ENCODE peak calls at places on chromosomes 1 and 21, in eight cellular contexts. U is mucosa of descending colon, G is PC-3, C is IMR-90, K is bronchial epithelial cell, R is cardiac muscle cell, X is neuronal stem cell, M is GM23338. V is an unnamed sample.
A peak's percentile ranks its signal among the peaks of the same experiment; 100 is the strongest.

GRCh38 chr21:26835027-26835713 is 10.0 kb downstream of the ADAMTS1 start:
- DNase-seq in U (no peak), G (peak; percentile 71), C (peak; percentile 85), K (peak; percentile 93), R (no peak), X (no peak), M (no peak), V (peak; percentile 60)

GRCh38 chr21:45584786-45585185 is 42.5 kb upstream of the SLC19A1 start:
- DNase-seq in U (no peak), G (no peak), C (no peak), K (no peak), R (no peak), X (no peak), M (no peak), V (no peak)

GRCh38 chr21:45041351-45041805 is 33.0 kb upstream of the ADARB1 start:
- DNase-seq in U (peak; percentile 44), G (no peak), C (peak; percentile 78), K (no peak), R (no peak), X (no peak), M (no peak), V (peak; percentile 24)

GRCh38 chr1:53478186-53478585 is 19.0 kb downstream of the DMRTB1 start:
- DNase-seq in U (no peak), G (no peak), C (no peak), K (no peak), R (no peak), X (no peak), M (no peak), V (no peak)

GRCh38 chr1:34013958-34014737 is 150.3 kb downstream of the HMGB4 start:
- DNase-seq in U (peak; percentile 6), G (no peak), C (no peak), K (no peak), R (peak; percentile 62), X (peak; percentile 33), M (peak; percentile 79), V (no peak)

GRCh38 chr1:236394905-236395779 is 1.1 kb downstream of the EDARADD start:
- DNase-seq in U (no peak), G (peak; percentile 16), C (no peak), K (peak; percentile 73), R (peak; percentile 51), X (peak; percentile 46), M (peak; percentile 77), V (no peak)

GRCh38 chr1:36609241-36610027 is 126.7 kb upstream of the CSF3R start:
- DNase-seq in U (peak; percentile 51), G (peak; percentile 83), C (peak; percentile 29), K (peak; percentile 37), R (peak; percentile 70), X (peak; percentile 77), M (peak; percentile 91), V (peak; percentile 34)

GRCh38 chr1:78779831-78780230 is 130.2 kb downstream of the IFI44 start:
- DNase-seq in U (no peak), G (no peak), C (peak; percentile 48), K (no peak), R (no peak), X (no peak), M (no peak), V (no peak)

GRCh38 chr1:20164694-20165202 is 21.1 kb upstream of the UBXN10 start:
- DNase-seq in U (peak; percentile 30), G (no peak), C (peak; percentile 10), K (no peak), R (peak; percentile 12), X (no peak), M (no peak), V (peak; percentile 16)

GRCh38 chr21:41213081-41213480 is 45.1 kb downstream of the BACE2 start:
- DNase-seq in U (no peak), G (no peak), C (no peak), K (no peak), R (no peak), X (peak; percentile 32), M (no peak), V (no peak)

GRCh38 chr21:15009964-15010363 is 54.8 kb downstream of the NRIP1 start:
- DNase-seq in U (no peak), G (no peak), C (peak; percentile 91), K (no peak), R (no peak), X (no peak), M (no peak), V (peak; percentile 66)

GRCh38 chr1:216599851-216600250 is 123.4 kb downstream of the ESRRG start:
- DNase-seq in U (no peak), G (no peak), C (no peak), K (no peak), R (no peak), X (peak; percentile 42), M (no peak), V (no peak)

GRCh38 chr1:216604771-216605170 is 118.5 kb downstream of the ESRRG start:
- DNase-seq in U (no peak), G (no peak), C (no peak), K (no peak), R (no peak), X (no peak), M (no peak), V (no peak)

GRCh38 chr1:216600730-216601426 is 122.4 kb downstream of the ESRRG start:
- DNase-seq in U (peak; percentile 86), G (peak; percentile 82), C (peak; percentile 78), K (peak; percentile 59), R (peak; percentile 74), X (peak; percentile 65), M (peak; percentile 89), V (peak; percentile 62)

GRCh38 chr1:216598448-216598847 is 124.8 kb downstream of the ESRRG start:
- DNase-seq in U (no peak), G (no peak), C (no peak), K (no peak), R (no peak), X (peak; percentile 51), M (peak; percentile 50), V (no peak)

DNA sequence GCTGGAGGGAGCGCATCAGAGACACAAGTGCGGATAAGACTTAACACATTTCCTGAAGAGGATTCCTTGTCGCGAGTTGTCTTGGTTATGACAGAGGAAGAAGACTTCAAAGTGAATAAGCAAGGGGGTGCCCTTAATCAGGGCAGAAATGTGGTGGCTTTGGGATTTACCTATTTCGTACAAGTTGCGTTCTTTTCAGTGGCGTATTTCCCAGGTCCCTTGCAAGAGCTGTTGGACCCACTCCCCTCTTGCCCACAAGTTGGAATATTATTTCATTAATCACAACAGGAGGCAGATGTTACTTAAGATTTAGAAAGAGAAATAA is 121.8 kb downstream of the ESRRG start:
- DNase-seq in U (no peak), G (no peak), C (no peak), K (no peak), R (no peak), X (no peak), M (no peak), V (no peak)
- H3K4me3 ChIP-seq in U (peak overlapping the region; percentile 48), G (peak overlapping the region; percentile 77), C (peak overlapping the region; percentile 65), K (peak overlapping the region; percentile 71), R (peak overlapping the region; percentile 26), X (peak overlapping the region; percentile 65), M (peak overlapping the region; percentile 53), V (peak overlapping the region; percentile 68)

DNA sequence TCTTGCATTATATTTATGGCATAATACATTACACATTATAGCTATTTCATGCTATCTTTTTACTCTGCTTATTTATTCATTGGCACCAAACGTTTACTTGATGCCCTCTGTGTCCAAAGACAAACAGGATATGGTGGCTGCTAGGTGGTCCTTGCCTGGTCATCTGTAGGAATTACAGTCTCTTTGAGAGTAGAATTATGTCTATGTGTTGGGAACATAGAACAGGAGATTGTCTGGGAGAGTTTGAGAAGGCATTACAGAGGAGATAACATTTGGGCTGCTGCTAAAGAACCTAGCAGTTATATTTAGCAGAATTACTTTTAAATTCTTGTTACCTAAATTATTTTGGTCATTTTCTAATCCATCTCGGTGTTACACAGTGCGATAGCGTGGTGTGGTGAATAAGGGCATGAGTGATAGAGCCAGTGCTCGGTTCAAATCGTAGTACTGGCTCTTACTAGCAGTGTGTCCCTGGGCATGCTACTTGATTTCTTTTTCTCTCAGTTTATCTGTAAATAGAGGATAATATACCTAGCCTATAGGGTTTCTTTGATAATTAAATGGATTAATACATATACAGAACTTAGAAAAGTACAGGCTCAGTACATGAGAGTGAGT is 20.5 kb downstream of the RRP15 start:
- DNase-seq in U (no peak), G (no peak), C (no peak), K (no peak), R (peak; percentile 41), X (no peak), M (no peak), V (no peak)
- H3K36me3 ChIP-seq in U (no peaks in the 10 kb centered on the region), G (peaks cover 73% of the 10 kb centered on the region), C (no peaks in the 10 kb centered on the region), K (peaks cover 3% of the 10 kb centered on the region), R (no peaks in the 10 kb centered on the region), X (no peaks in the 10 kb centered on the region), M (peaks cover 11% of the 10 kb centered on the region), V (no peaks in the 10 kb centered on the region)

DNA sequence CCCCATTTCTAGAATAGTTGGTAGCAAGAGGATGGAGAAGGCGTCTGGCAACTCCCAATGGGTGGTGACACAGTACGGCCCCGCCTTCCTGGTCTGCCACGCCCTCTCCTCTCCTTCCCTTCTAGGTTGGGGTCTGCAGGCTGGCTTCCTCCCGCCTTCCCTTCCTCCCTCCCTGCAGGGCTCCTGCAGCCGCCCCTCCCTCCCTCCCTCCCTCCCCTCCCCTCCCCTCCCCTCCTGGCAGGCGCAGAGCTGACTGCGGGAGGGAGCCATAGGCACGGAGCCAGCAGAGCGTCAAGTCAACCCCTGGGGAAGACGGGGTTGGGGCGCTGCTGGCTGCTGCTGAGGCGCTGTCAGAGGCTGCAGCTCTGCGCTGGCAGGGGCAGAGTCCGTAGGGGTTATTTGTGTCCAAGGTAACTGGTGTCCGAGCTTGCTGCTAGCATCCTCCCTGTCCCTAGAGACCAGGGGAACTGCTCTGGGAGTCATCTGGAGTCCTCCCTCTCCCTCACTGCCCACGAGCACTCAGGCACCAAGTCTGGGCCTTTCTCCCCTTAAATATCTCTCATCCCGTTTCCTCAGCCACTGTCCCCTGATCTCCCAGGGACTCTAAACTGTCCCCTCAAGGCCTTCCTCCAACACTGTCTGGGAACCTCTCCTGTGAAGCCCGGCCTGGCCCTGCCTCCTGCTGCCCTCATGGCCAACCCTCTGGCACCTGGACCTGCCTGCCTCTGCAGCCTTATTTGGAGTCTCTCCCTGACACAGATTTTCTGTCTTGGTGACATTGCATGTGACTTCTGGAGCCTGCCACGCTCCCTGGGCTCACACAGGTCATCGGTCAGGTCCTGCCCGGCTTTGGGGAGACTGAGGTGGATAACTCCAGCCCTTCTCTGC is 57.4 kb upstream of the ACOT11 start:
- DNase-seq in U (peak; percentile 47), G (no peak), C (no peak), K (no peak), R (peak; percentile 59), X (no peak), M (peak; percentile 92), V (no peak)
- H3K4me3 ChIP-seq in U (no peak overlapping the region), G (no peak overlapping the region), C (no peak overlapping the region), K (no peak overlapping the region), R (no peak overlapping the region), X (no peak overlapping the region), M (peak overlapping the region; percentile 48), V (no peak overlapping the region)

GRCh38 chr1:32181563-32181962 is 2.1 kb downstream of the TXLNA start:
- DNase-seq in U (no peak), G (no peak), C (no peak), K (no peak), R (no peak), X (no peak), M (no peak), V (no peak)

GRCh38 chr1:32186491-32186890 is 7.0 kb downstream of the TXLNA start:
- DNase-seq in U (no peak), G (no peak), C (no peak), K (no peak), R (no peak), X (no peak), M (no peak), V (no peak)

GRCh38 chr1:32182060-32182459 is 2.6 kb downstream of the TXLNA start:
- DNase-seq in U (no peak), G (no peak), C (peak; percentile 31), K (no peak), R (no peak), X (no peak), M (no peak), V (no peak)

GRCh38 chr1:32186077-32186476 is 6.6 kb downstream of the TXLNA start:
- DNase-seq in U (no peak), G (no peak), C (no peak), K (no peak), R (no peak), X (no peak), M (no peak), V (no peak)

GRCh38 chr1:32184639-32185038 is 5.2 kb downstream of the TXLNA start:
- DNase-seq in U (no peak), G (no peak), C (no peak), K (no peak), R (no peak), X (no peak), M (no peak), V (no peak)
- H3K36me3 ChIP-seq in U (peaks cover 9% of the 10 kb centered on the region), G (peaks cover 57% of the 10 kb centered on the region), C (peaks cover 60% of the 10 kb centered on the region), K (peaks cover 34% of the 10 kb centered on the region), R (peaks cover 43% of the 10 kb centered on the region), X (peaks cover 46% of the 10 kb centered on the region), M (peaks cover 51% of the 10 kb centered on the region), V (peaks cover 58% of the 10 kb centered on the region)